ENCODE peak calls at places on chromosomes 7 and 10, in eight cellular contexts. U is activated gamma-delta T cell treated with anti-CD3 and anti-CD28 coated beads, Interleukin-2, amount 50 U/mL, for 16 hours; T is NCI-H2171 treated with DMSO at 0.1 percent for 48 hours; V is CD8-positive, alpha-beta memory T cell; F is activated CD8-positive, alpha-beta T cell treated with anti-CD3 and anti-CD28 coated beads, Interleukin-2, amount 10 ng/mL, durations not matched to agents 7 days and 5 days; A is substantia nigra; W is progenitor cell of endocrine pancreas; Z is Daoy. C is an unnamed sample.
A peak's percentile ranks its signal among the peaks of the same experiment; 100 is the strongest.

GRCh38 chr10:7351905-7352304 is 58.9 kb downstream of the SFMBT2 start:
- DNase-seq in U (no peak), T (no peak), V (no peak), F (no peak), A (no peak), W (no peak), Z (no peak), C (no peak)

GRCh38 chr10:28254290-28254985 is 48.4 kb downstream of the MPP7 start:
- DNase-seq in U (no peak), T (no peak), V (no peak), F (no peak), A (no peak), W (no peak), Z (peak; percentile 73), C (no peak)

GRCh38 chr7:22787936-22788335 is 34.7 kb downstream of the TOMM7 start:
- DNase-seq in U (no peak), T (no peak), V (no peak), F (no peak), A (no peak), W (no peak), Z (no peak), C (no peak)

GRCh38 chr7:18457832-18458231 is 37.7 kb upstream of the HDAC9 start:
- DNase-seq in U (no peak), T (peak; percentile 63), V (no peak), F (no peak), A (no peak), W (no peak), Z (no peak), C (no peak)

GRCh38 chr7:123060446-123060845 is 64.9 kb upstream of the TAS2R16 start:
- DNase-seq in U (no peak), T (no peak), V (no peak), F (no peak), A (no peak), W (no peak), Z (no peak), C (no peak)

GRCh38 chr7:70920886-70921285 is 211.1 kb upstream of the GALNT17 start:
- DNase-seq in U (no peak), T (no peak), V (no peak), F (no peak), A (no peak), W (no peak), Z (no peak), C (no peak)

GRCh38 chr10:13559124-13559700 is 27.6 kb upstream of the PRPF18 start:
- DNase-seq in U (no peak), T (no peak), V (no peak), F (no peak), A (no peak), W (no peak), Z (peak; percentile 13), C (no peak)

GRCh38 chr7:101542527-101543241 is 86.4 kb downstream of the MYL10 start:
- DNase-seq in U (peak; percentile 70), T (peak; percentile 36), V (peak; percentile 61), F (peak; percentile 81), A (peak; percentile 32), W (peak; percentile 84), Z (peak; percentile 79), C (peak; percentile 76)

GRCh38 chr10:27188897-27189296 is 33.7 kb downstream of the MASTL start:
- DNase-seq in U (no peak), T (no peak), V (no peak), F (no peak), A (no peak), W (no peak), Z (no peak), C (no peak)

GRCh38 chr10:26516540-26517101 is 78.5 kb downstream of the APBB1IP start:
- DNase-seq in U (no peak), T (no peak), V (no peak), F (no peak), A (no peak), W (peak; percentile 10), Z (no peak), C (no peak)

GRCh38 chr10:110706690-110707098 is 62.6 kb downstream of the RBM20 start:
- DNase-seq in U (no peak), T (no peak), V (no peak), F (no peak), A (no peak), W (no peak), Z (peak; percentile 52), C (no peak)

GRCh38 chr10:14834588-14834987 is 3.2 kb downstream of the CDNF start:
- DNase-seq in U (no peak), T (peak; percentile 2), V (no peak), F (no peak), A (no peak), W (no peak), Z (no peak), C (no peak)

GRCh38 chr10:112950714-112951348 is 784 bp downstream of the TCF7L2 start:
- DNase-seq in U (no peak), T (peak; percentile 9), V (peak; percentile 44), F (no peak), A (no peak), W (no peak), Z (peak; percentile 49), C (no peak)

GRCh38 chr10:103231047-103231551 is 14.6 kb upstream of the RPEL1 start:
- DNase-seq in U (no peak), T (no peak), V (no peak), F (no peak), A (no peak), W (no peak), Z (peak; percentile 84), C (peak; percentile 27)

GRCh38 chr10:121325490-121326231 is 272.6 kb downstream of the FGFR2 start:
- DNase-seq in U (no peak), T (no peak), V (no peak), F (no peak), A (no peak), W (no peak), Z (no peak), C (no peak)

GRCh38 chr10:87878664-87879459 is 15.4 kb downstream of the PTEN start:
- DNase-seq in U (no peak), T (no peak), V (no peak), F (no peak), A (no peak), W (no peak), Z (no peak), C (no peak)

GRCh38 chr10:77391605-77392235 is 245.9 kb downstream of the KCNMA1 start:
- DNase-seq in U (no peak), T (peak; percentile 31), V (no peak), F (peak; percentile 56), A (peak; percentile 37), W (peak; percentile 64), Z (peak; percentile 85), C (peak; percentile 25)

GRCh38 chr7:5282464-5283316 is at the start of gene SLC29A4:
- DNase-seq in U (no peak), T (peak; percentile 34), V (no peak), F (peak; percentile 35), A (peak; percentile 1), W (no peak), Z (peak; percentile 62), C (no peak)

GRCh38 chr10:44982114-44982460 is 3.5 kb upstream of the DEPP1 start:
- DNase-seq in U (no peak), T (no peak), V (no peak), F (no peak), A (no peak), W (no peak), Z (peak; percentile 76), C (no peak)

GRCh38 chr10:3761111-3761686 is 23.8 kb downstream of the KLF6 start:
- DNase-seq in U (no peak), T (no peak), V (no peak), F (no peak), A (peak; percentile 24), W (no peak), Z (no peak), C (no peak)

GRCh38 chr10:10977231-10977956 is 40.3 kb upstream of the CELF2 start:
- DNase-seq in U (no peak), T (no peak), V (no peak), F (no peak), A (no peak), W (no peak), Z (no peak), C (no peak)

GRCh38 chr10:21194510-21194993 is 297.4 kb upstream of the NEBL start:
- DNase-seq in U (no peak), T (no peak), V (no peak), F (no peak), A (no peak), W (no peak), Z (no peak), C (no peak)